ENCODE peak calls at places on chromosomes 2 and 18, in four cellular contexts. V, Z, J and M are unnamed samples.
A peak's percentile ranks its signal among the peaks of the same experiment; 100 is the strongest.

GRCh38 chr2:231685349-231686191 is 22.8 kb upstream of the PTMA start:
- DNase-seq in Z (no peak), J (no peak), V (no peak), M (no peak)

GRCh38 chr2:21256006-21256405 is 132.2 kb downstream of the TDRD15 start:
- DNase-seq in Z (peak; percentile 77), V (no peak), J (peak; percentile 85), M (no peak)

GRCh38 chr18:9708057-9708881 is at the start of gene RAB31:
- DNase-seq in J (no peak), Z (peak; percentile 78), V (peak; percentile 87), M (no peak)

GRCh38 chr2:11835403-11835802 is 89.0 kb downstream of the LPIN1 start:
- DNase-seq in J (no peak), V (no peak), Z (no peak), M (no peak)

GRCh38 chr2:88687384-88687783 is 4.1 kb upstream of the RPIA start:
- DNase-seq in V (no peak), Z (no peak), J (no peak), M (no peak)

GRCh38 chr2:151733781-151734672 is at the start of gene NEB:
- DNase-seq in Z (no peak), J (no peak), V (no peak), M (no peak)

GRCh38 chr2:78077637-78078036 is 555.5 kb upstream of the LRRTM4 start:
- DNase-seq in J (no peak), V (no peak), Z (no peak), M (no peak)

GRCh38 chr2:55865095-55865835 is 58.3 kb downstream of the EFEMP1 start:
- DNase-seq in Z (no peak), V (no peak), J (no peak), M (no peak)

GRCh38 chr2:182915369-182916326 is 49.2 kb upstream of the FRZB start:
- DNase-seq in J (no peak), Z (no peak), V (no peak), M (no peak)

GRCh38 chr2:74399785-74400184 is 19.7 kb upstream of the DCTN1 start:
- DNase-seq in J (no peak), Z (no peak), V (no peak), M (no peak)

GRCh38 chr2:6832556-6832955 is 33.2 kb downstream of the CMPK2 start:
- DNase-seq in V (no peak), J (no peak), Z (no peak), M (no peak)

GRCh38 chr2:230865324-230865765 is 603 bp downstream of the ITM2C start:
- DNase-seq in Z (no peak), V (no peak), J (no peak), M (no peak)

GRCh38 chr2:32009479-32010256 is 1.1 kb downstream of the MEMO1 start:
- DNase-seq in V (peak; percentile 53), Z (peak; percentile 25), J (no peak), M (no peak)

GRCh38 chr2:524442-524841 is 152.8 kb downstream of the TMEM18 start:
- DNase-seq in J (peak; percentile 87), V (no peak), Z (no peak), M (no peak)

GRCh38 chr2:201414099-201415023 is 36.9 kb downstream of the TRAK2 start:
- DNase-seq in J (no peak), Z (no peak), V (no peak), M (no peak)

GRCh38 chr18:68714356-68714706 is 577 bp downstream of the TMX3 start:
- DNase-seq in Z (peak; percentile 37), V (no peak), J (no peak), M (no peak)

GRCh38 chr2:11540148-11540995 is 6.5 kb downstream of the GREB1 start:
- DNase-seq in J (no peak), Z (peak; percentile 77), V (no peak), M (peak; percentile 82)

GRCh38 chr2:36800381-36800780 is 103.9 kb downstream of the VIT start:
- DNase-seq in Z (no peak), V (no peak), J (no peak), M (no peak)

GRCh38 chr2:313991-314390 is 26.1 kb upstream of the ALKAL2 start:
- DNase-seq in V (no peak), Z (no peak), J (peak; percentile 62), M (no peak)

GRCh38 chr2:240466579-240467148 is 31.2 kb downstream of the GPC1 start:
- DNase-seq in J (peak; percentile 77), Z (peak; percentile 15), V (peak; percentile 20), M (no peak)

GRCh38 chr2:30958571-30959220 is 151.4 kb upstream of the CAPN13 start:
- DNase-seq in Z (no peak), J (no peak), V (no peak), M (no peak)

GRCh38 chr2:201406077-201406662 is 45.1 kb downstream of the TRAK2 start:
- DNase-seq in J (no peak), V (no peak), Z (no peak), M (no peak)

GRCh38 chr2:181364492-181365175 is 92.6 kb upstream of the ITGA4 start:
- DNase-seq in V (no peak), Z (no peak), J (no peak), M (no peak)

GRCh38 chr2:190186238-190186637 is 123.7 kb upstream of the MSTN start:
- DNase-seq in Z (no peak), V (no peak), J (no peak), M (no peak)

GRCh38 chr18:63970803-63971191 is 916 bp downstream of the SERPINB8 start:
- DNase-seq in V (peak; percentile 58), Z (peak; percentile 46), J (no peak), M (no peak)

GRCh38 chr2:203799905-203800304 is 67.7 kb upstream of the CTLA4 start:
- DNase-seq in Z (no peak), V (no peak), J (no peak), M (no peak)

GRCh38 chr2:238996331-238997136 is 148.6 kb downstream of the TWIST2 start:
- DNase-seq in Z (no peak), J (no peak), V (no peak), M (no peak)

GRCh38 chr2:222305510-222306392 is 7.0 kb upstream of the PAX3 start:
- DNase-seq in V (no peak), J (peak; percentile 82), Z (no peak), M (no peak)
- H3K4me1 ChIP-seq in V (peaks cover 2% of the 10 kb centered on the region), J (peaks cover 59% of the 10 kb centered on the region), Z (peaks cover 3% of the 10 kb centered on the region), M (peaks cover 38% of the 10 kb centered on the region)

GRCh38 chr2:85434677-85435076 is 16.2 kb downstream of the SH2D6 start:
- DNase-seq in V (no peak), J (no peak), Z (no peak), M (no peak)
- TF ChIP-seq POLR2A in V (no peak), J (no peak), Z (no peak), M (no peak)

DNA sequence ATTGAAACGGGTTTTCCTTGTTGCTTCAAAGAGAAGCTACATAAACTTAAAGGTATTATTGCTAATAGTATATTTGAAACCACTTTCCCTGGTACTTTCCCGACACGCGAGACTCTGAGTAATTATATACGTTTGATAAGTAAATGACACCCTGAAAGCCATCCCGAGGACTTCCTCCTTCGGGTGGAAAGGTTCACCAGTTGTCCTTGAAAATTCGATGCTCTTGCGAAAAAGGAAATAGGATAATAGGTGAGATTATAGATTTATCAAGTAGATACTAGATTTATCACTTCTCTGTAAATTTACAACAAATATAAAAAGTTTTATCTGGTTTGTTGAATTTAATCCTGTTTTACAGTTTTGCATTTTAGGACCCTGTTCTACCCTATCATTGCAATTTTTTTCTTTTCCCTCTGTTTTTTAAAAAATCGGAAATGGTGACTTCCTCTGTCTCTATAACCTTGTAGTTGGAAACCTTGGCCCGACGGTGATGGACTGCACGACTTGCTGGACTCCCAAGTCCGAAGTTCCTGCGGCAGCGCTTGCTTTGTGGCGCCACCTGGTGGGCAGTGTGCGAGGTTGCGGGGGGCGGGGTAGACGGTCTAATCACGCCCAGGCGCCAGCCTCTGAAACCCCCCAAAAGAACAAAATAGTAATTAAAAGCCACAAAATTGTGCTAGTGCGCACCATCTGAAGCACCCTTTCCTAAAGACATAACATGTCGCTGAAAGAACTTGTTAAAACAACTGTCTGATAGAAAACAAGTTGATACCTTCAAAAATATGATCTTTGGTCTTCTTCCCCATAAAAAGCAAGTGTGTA is 982 bp upstream of the DLX2 start:
- DNase-seq in J (no peak), V (peak; percentile 68), Z (peak; percentile 92), M (no peak)
- H3K4me1 ChIP-seq in J (peaks cover 68% of the 10 kb centered on the region), V (peaks cover 14% of the 10 kb centered on the region), Z (peaks cover 28% of the 10 kb centered on the region), M (peaks cover 66% of the 10 kb centered on the region)

GRCh38 chr18:58336605-58337004 is 292.3 kb downstream of the ALPK2 start:
- DNase-seq in J (no peak), Z (no peak), V (no peak), M (no peak)

GRCh38 chr18:58337285-58337684 is 291.6 kb downstream of the ALPK2 start:
- DNase-seq in V (no peak), J (no peak), Z (no peak), M (no peak)

GRCh38 chr18:58334061-58334460 is 290.0 kb downstream of the NEDD4L start:
- DNase-seq in Z (no peak), J (no peak), V (no peak), M (no peak)

GRCh38 chr18:58335223-58335622 is 291.2 kb downstream of the NEDD4L start:
- DNase-seq in J (no peak), Z (no peak), V (no peak), M (no peak)

GRCh38 chr18:58335821-58336220 is 291.8 kb downstream of the NEDD4L start:
- DNase-seq in J (no peak), Z (no peak), V (no peak), M (no peak)
- TF ChIP-seq POLR2A in J (no peak), Z (no peak), V (no peak), M (no peak)

GRCh38 chr18:12863687-12864086 is 20.4 kb downstream of the PTPN2 start:
- DNase-seq in V (no peak), Z (no peak), J (no peak), M (no peak)
- H3K4me1 ChIP-seq in V (no peaks in the 10 kb centered on the region), Z (peaks cover 9% of the 10 kb centered on the region), J (peaks cover 15% of the 10 kb centered on the region), M (peaks cover 12% of the 10 kb centered on the region)

DNA sequence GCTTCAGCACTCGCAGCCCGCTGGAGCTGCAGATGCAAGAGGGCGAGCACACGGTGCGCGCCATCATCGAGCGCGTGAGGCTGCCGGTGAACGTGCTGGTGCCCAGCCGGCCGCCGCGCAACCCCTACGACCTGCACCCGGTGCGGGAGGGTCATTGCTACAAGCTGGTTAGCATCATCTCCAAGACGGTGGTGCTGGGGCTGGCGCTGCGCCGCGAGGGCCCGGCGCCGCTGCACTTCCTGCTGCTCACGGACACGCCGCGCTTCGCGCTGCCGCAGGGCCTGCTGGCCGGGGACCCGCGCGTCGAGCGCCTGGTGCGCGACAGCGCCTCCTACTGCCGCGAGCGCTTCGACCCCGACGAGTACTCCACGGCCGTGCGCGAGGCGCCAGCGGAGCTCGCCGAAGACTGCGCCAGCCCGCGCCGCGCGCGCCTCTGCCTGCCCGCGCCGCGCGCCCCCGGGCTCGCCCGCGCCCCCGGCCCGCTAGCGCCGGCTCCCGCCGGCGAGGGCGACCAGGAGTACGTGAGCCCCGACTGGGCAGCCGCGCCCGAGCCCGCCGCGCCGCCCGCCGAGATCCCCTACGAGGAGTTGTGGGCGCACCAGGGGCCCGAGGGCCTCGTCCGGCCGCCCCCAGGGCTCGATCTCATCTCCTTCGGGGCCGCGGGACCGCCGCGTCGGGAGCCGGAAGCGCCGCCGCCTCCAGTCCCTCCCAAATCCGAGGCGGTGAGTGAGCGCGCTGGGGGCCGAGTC is 11.8 kb downstream of the GAREM2 start:
- DNase-seq in J (no peak), Z (peak; percentile 91), V (peak; percentile 91), M (no peak)
- TF ChIP-seq POLR2A in J (no peak), Z (no peak), V (peak; percentile 32), M (no peak)

GRCh38 chr2:197871780-197872456 is 67.5 kb downstream of the PLCL1 start:
- DNase-seq in V (no peak), Z (no peak), J (no peak), M (no peak)
- H3K4me1 ChIP-seq in V (no peaks in the 10 kb centered on the region), Z (no peaks in the 10 kb centered on the region), J (peaks cover 42% of the 10 kb centered on the region), M (peaks cover 6% of the 10 kb centered on the region)